ENCODE peak calls at places on chromosomes 1 and 21, in four cellular contexts. One of them, this sample, is unnamed.

GRCh38 chr1:6440198-6441126 is 15.9 kb downstream of the ESPN start:
- DNase-seq in HepG2: peak
- DNase-seq in K562: peak
- DNase-seq in GM12878: no peak
- DNase-seq in this sample: peak

GRCh38 chr1:67897270-67897949 is 64.1 kb upstream of the GNG12 start:
- DNase-seq in GM12878: no peak
- DNase-seq in K562: no peak
- DNase-seq in HepG2: no peak
- DNase-seq in this sample: no peak

GRCh38 chr1:94070746-94071318 is 50.1 kb downstream of the ABCA4 start:
- DNase-seq in GM12878: no peak
- DNase-seq in K562: no peak
- DNase-seq in HepG2: no peak
- DNase-seq in this sample: no peak

GRCh38 chr21:38503588-38503987 is 5.3 kb upstream of the ERG start:
- DNase-seq in GM12878: no peak
- DNase-seq in HepG2: no peak
- DNase-seq in K562: no peak
- DNase-seq in this sample: no peak

GRCh38 chr1:234862944-234863515 is 253.1 kb upstream of the IRF2BP2 start:
- DNase-seq in K562: no peak
- DNase-seq in HepG2: peak
- DNase-seq in GM12878: no peak
- DNase-seq in this sample: no peak

GRCh38 chr1:205578780-205579571 is 52.8 kb downstream of the ELK4 start:
- DNase-seq in GM12878: no peak
- DNase-seq in HepG2: no peak
- DNase-seq in K562: no peak
- DNase-seq in this sample: no peak

GRCh38 chr21:21196848-21197247 is 198.6 kb downstream of the NCAM2 start:
- DNase-seq in K562: no peak
- DNase-seq in HepG2: no peak
- DNase-seq in GM12878: no peak
- DNase-seq in this sample: no peak

GRCh38 chr21:36388076-36388475 is 2.9 kb downstream of the CHAF1B start:
- DNase-seq in K562: no peak
- DNase-seq in HepG2: no peak
- DNase-seq in GM12878: no peak
- DNase-seq in this sample: no peak

GRCh38 chr1:17163789-17164666 is 40.9 kb upstream of the PADI1 start:
- DNase-seq in GM12878: no peak
- DNase-seq in HepG2: no peak
- DNase-seq in K562: no peak
- DNase-seq in this sample: no peak

GRCh38 chr1:22844621-22845020 is 128.0 kb downstream of the LACTBL1 start:
- DNase-seq in K562: no peak
- DNase-seq in GM12878: no peak
- DNase-seq in HepG2: no peak
- DNase-seq in this sample: no peak

GRCh38 chr1:198620198-198620597 is 18.6 kb upstream of the PTPRC start:
- DNase-seq in GM12878: no peak
- DNase-seq in HepG2: no peak
- DNase-seq in K562: no peak
- DNase-seq in this sample: no peak

GRCh38 chr1:110176299-110176956 is 26.1 kb downstream of the SLC6A17 start:
- DNase-seq in HepG2: no peak
- DNase-seq in K562: no peak
- DNase-seq in GM12878: no peak
- DNase-seq in this sample: no peak
- TF ChIP-seq BHLHE40 in HepG2: no peak
- TF ChIP-seq BHLHE40 in K562: no peak
- TF ChIP-seq BHLHE40 in GM12878: no peak
- TF ChIP-seq BHLHE40 in this sample: no peak

GRCh38 chr1:248822148-248823032 is 3.3 kb downstream of the SH3BP5L start:
- DNase-seq in K562: no peak
- DNase-seq in GM12878: no peak
- DNase-seq in HepG2: no peak
- DNase-seq in this sample: no peak

GRCh38 chr1:248821101-248821500 is 4.6 kb downstream of the SH3BP5L start:
- DNase-seq in GM12878: no peak
- DNase-seq in K562: peak
- DNase-seq in HepG2: peak
- DNase-seq in this sample: no peak

GRCh38 chr1:248823517-248824001 is 2.2 kb downstream of the SH3BP5L start:
- DNase-seq in K562: no peak
- DNase-seq in HepG2: no peak
- DNase-seq in GM12878: no peak
- DNase-seq in this sample: no peak

GRCh38 chr1:248820041-248820585 is 5.6 kb downstream of the SH3BP5L start:
- DNase-seq in HepG2: no peak
- DNase-seq in GM12878: no peak
- DNase-seq in K562: peak
- DNase-seq in this sample: no peak

DNA sequence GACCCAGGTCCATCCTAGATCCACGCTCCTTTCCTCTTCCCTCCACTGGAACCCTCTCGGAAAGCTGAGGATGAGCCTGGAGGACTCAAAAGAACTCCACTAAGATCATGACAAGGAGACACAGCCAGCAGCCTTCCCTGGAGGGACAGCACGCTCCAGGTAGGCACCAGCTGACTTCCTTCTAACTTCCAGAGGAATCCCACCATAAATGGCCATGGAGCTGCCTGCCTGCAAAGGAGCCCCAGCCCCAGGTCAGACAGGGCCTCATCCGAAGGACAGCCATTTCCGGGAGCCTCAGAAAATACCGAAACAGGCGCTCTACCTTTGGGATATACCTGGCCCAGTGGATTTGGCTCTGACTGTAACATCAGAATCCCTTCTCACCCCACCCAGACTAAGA is 4.1 kb downstream of the SH3BP5L start:
- DNase-seq in HepG2: no peak
- DNase-seq in GM12878: no peak
- DNase-seq in K562: peak
- DNase-seq in this sample: no peak
- TF ChIP-seq TARDBP in HepG2: no peak
- TF ChIP-seq TARDBP in GM12878: no peak
- TF ChIP-seq TARDBP in K562: no peak
- TF ChIP-seq TARDBP in this sample: no peak

DNA sequence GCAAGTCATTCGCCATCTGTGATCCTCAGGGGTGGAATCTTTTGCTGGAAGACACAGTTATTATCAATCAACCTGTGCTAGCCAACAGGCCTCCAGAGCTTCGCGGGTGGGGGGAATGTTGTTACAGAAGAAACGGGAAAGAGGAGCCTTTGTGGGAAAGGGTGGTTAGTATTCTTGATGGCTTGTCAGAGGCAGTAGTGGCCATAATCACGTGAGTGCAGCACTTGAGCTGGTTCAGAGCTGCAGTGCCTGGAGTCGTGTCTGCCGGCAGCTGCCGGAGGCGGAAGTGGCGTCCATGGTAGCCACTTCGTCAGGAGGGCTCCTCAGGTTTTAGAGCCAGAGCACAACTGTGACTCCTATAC is 204.8 kb downstream of the ST6GALNAC3 start:
- DNase-seq in GM12878: no peak
- DNase-seq in HepG2: no peak
- DNase-seq in K562: no peak
- DNase-seq in this sample: peak
- TF ChIP-seq BHLHE40 in GM12878: no peak
- TF ChIP-seq BHLHE40 in HepG2: peak
- TF ChIP-seq BHLHE40 in K562: no peak
- TF ChIP-seq BHLHE40 in this sample: no peak

DNA sequence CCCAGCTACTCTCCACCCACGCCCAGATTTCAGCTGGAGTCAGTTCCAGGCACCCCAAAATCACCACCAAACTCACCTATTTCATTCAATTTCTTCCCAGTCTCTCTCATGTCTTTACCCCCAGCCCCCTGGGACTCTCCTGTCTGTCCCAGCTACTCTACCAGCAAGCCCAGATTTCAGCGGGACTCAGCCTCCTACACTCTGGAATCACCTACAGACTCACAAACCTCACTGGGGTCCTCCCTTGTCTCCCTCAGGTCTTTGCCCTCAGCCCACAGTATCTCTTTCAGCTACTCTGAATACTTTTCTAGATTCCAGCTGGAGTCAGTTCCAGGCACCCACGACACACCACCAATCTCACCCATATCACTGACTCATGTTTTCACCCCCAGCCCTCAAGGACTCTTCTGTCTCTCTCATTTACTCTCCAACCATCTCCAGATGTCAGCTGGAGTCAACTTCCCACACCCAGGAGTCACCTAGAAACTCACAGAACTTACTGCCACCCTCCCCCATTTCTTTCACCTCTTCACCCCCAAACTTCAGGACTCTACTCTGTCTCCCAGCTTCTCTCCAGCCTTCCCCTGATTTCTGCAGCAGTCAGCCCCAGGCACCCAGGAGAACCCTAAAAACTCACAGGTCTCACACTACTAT is 1529.3 kb upstream of the TPTE start:
- DNase-seq in HepG2: no peak
- DNase-seq in K562: peak
- DNase-seq in GM12878: no peak
- DNase-seq in this sample: no peak
- TF ChIP-seq TARDBP in HepG2: no peak
- TF ChIP-seq TARDBP in K562: no peak
- TF ChIP-seq TARDBP in GM12878: no peak
- TF ChIP-seq TARDBP in this sample: no peak